ENCODE peak calls at places on chromosomes 13 and 19, in five cellular contexts. R is PC-3, J is small intestine, D is tibial nerve, T is IMR-90. Q is an unnamed sample. For H3K9me3, the result is how much of the 10 kb centered on the place peaks cover.

GRCh38 chr19:12364391-12365093 is 941 bp downstream of the ZNF442 start:
- DNase-seq in R (no peak), J (no peak), D (no peak), T (peak), Q (peak)

GRCh38 chr19:50462970-50463369 is 13.3 kb upstream of the EMC10 start:
- DNase-seq in R (no peak), J (no peak), D (no peak), T (no peak), Q (no peak)

GRCh38 chr13:85313761-85314503 is 485.3 kb downstream of the SLITRK6 start:
- DNase-seq in R (peak), J (no peak), D (no peak), T (peak), Q (no peak)

GRCh38 chr19:6354098-6354674 is 7.1 kb upstream of the CLPP start:
- DNase-seq in R (peak), J (no peak), D (no peak), T (no peak), Q (no peak)

GRCh38 chr13:91668844-91669495 is 270.5 kb downstream of the GPC5 start:
- DNase-seq in R (no peak), J (peak), D (no peak), T (no peak), Q (no peak)

GRCh38 chr13:45162194-45162593 is 38.7 kb downstream of the KCTD4 start:
- DNase-seq in R (peak), J (no peak), D (no peak), T (peak), Q (no peak)

GRCh38 chr13:113433391-113433916 is 19.8 kb downstream of the ADPRHL1 start:
- DNase-seq in R (no peak), J (no peak), D (no peak), T (no peak), Q (no peak)

GRCh38 chr13:60463787-60464186 is 66.8 kb downstream of the TDRD3 start:
- DNase-seq in R (peak), J (peak), D (no peak), T (no peak), Q (no peak)

GRCh38 chr13:27619711-27620376 is 485 bp downstream of the LNX2 start:
- DNase-seq in R (peak), J (no peak), D (peak), T (peak), Q (no peak)

GRCh38 chr13:70310720-70311119 is 202.5 kb upstream of the KLHL1 start:
- DNase-seq in R (peak), J (peak), D (no peak), T (no peak), Q (no peak)

GRCh38 chr13:23175920-23176319 is 4.9 kb upstream of the SGCG start:
- DNase-seq in R (peak), J (no peak), D (no peak), T (peak), Q (no peak)

GRCh38 chr19:45973564-45974338 is at the start of gene NOVA2:
- DNase-seq in R (peak), J (no peak), D (no peak), T (peak), Q (peak)

GRCh38 chr19:4391701-4392543 is 8.4 kb downstream of the SH3GL1 start:
- DNase-seq in R (no peak), J (peak), D (no peak), T (peak), Q (no peak)

GRCh38 chr13:22482496-22483000 is 698.2 kb upstream of the SGCG start:
- DNase-seq in R (no peak), J (no peak), D (no peak), T (no peak), Q (no peak)

GRCh38 chr13:39527961-39528720 is 74.9 kb downstream of the LHFPL6 start:
- DNase-seq in R (peak), J (no peak), D (no peak), T (peak), Q (peak)

GRCh38 chr19:43464089-43464775 is 1.2 kb downstream of the LYPD3 start:
- DNase-seq in R (no peak), J (no peak), D (peak), T (no peak), Q (peak)

GRCh38 chr19:1016647-1017114 is 4.2 kb downstream of the TMEM259 start:
- DNase-seq in R (peak), J (peak), D (no peak), T (peak), Q (no peak)

GRCh38 chr19:10501971-10502523 is 1.1 kb downstream of the KEAP1 start:
- DNase-seq in R (peak), J (peak), D (peak), T (peak), Q (peak)

GRCh38 chr13:42549555-42549941 is 24.4 kb upstream of the TNFSF11 start:
- DNase-seq in R (no peak), J (no peak), D (no peak), T (no peak), Q (no peak)

GRCh38 chr19:29612801-29613595 is 6.9 kb downstream of the POP4 start:
- DNase-seq in R (no peak), J (no peak), D (no peak), T (no peak), Q (peak)

GRCh38 chr19:45340232-45340898 is at the start of gene KLC3:
- DNase-seq in R (peak), J (peak), D (no peak), T (no peak), Q (no peak)

GRCh38 chr19:38596057-38596981 is 21.4 kb downstream of the MAP4K1 start:
- DNase-seq in R (peak), J (peak), D (no peak), T (no peak), Q (no peak)

GRCh38 chr19:20472854-20473253 is 92.7 kb downstream of the ZNF737 start:
- DNase-seq in R (no peak), J (no peak), D (no peak), T (no peak), Q (no peak)

GRCh38 chr19:42150353-42150752 is 18.1 kb upstream of the POU2F2 start:
- DNase-seq in R (no peak), J (no peak), D (no peak), T (no peak), Q (no peak)

GRCh38 chr19:48509467-48510194 is 2.0 kb downstream of the LMTK3 start:
- DNase-seq in R (no peak), J (no peak), D (no peak), T (no peak), Q (no peak)

DNA sequence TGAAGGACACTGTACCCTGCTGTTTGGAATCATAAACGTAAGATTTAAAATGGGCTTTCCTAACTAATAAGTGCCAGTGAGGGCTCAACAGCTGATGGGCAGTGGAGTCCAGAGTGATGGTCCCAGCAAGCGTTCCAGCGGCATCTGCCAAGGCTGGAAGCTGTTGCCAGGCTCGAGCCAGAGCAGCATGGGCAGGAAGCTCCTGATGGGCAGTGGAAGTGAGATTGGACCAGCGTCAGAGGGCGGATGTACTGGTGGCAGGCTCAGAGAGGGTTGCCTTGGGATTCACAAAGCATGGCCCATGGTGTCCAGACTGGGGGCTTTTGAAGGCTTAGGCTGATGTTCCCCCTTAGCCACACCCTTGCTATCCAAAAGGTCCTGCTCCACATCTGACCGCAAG is 30.2 kb downstream of the COL4A2 start:
- DNase-seq in R (no peak), J (no peak), D (no peak), T (no peak), Q (peak)
- H3K4me3 ChIP-seq in R (no peak), J (no peak), D (no peak), T (no peak), Q (no peak)

DNA sequence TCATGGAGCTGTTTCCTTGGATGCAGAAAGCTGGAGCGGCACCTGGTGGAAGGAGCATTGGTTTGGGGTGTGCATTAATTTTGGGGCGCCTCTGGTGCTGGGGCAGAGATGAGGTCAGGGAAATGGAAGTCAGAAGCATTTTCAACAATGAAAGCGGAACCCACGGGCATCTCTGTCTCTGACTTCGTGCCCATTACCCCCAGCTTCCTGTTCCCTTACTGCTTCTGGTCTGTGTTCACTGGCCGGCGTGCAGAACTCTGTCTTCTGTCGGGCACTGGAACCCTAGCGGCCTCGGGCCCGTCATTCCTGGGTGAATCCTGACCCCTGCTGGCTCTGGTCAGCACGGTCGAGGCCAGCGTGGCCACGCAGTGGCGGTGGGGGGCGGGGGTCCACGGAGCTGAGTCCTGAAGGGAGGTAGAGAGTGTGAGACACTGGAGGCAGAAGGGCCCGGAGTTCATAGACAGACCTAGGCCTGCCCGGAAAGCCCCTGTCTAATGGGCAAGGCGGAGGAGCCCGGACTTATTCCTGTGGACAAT is 7.9 kb upstream of the LINGO3 start:
- DNase-seq in R (peak), J (peak), D (peak), T (peak), Q (peak)
- H3K27ac ChIP-seq in R (no peak), J (no peak), D (no peak), T (no peak), Q (no peak)

GRCh38 chr13:67651908-67652307 is 421.8 kb upstream of the PCDH9 start:
- DNase-seq in R (no peak), J (no peak), D (no peak), T (no peak), Q (no peak)
- H3K9me3 ChIP-seq in R (under half), J (under half), D (under half), T (under half), Q (under half)

GRCh38 chr13:25141042-25141441 is 31.0 kb downstream of the AMER2 start:
- DNase-seq in R (no peak), J (no peak), D (no peak), T (no peak), Q (no peak)
- H3K4me3 ChIP-seq in R (no peak), J (no peak), D (no peak), T (no peak), Q (no peak)

DNA sequence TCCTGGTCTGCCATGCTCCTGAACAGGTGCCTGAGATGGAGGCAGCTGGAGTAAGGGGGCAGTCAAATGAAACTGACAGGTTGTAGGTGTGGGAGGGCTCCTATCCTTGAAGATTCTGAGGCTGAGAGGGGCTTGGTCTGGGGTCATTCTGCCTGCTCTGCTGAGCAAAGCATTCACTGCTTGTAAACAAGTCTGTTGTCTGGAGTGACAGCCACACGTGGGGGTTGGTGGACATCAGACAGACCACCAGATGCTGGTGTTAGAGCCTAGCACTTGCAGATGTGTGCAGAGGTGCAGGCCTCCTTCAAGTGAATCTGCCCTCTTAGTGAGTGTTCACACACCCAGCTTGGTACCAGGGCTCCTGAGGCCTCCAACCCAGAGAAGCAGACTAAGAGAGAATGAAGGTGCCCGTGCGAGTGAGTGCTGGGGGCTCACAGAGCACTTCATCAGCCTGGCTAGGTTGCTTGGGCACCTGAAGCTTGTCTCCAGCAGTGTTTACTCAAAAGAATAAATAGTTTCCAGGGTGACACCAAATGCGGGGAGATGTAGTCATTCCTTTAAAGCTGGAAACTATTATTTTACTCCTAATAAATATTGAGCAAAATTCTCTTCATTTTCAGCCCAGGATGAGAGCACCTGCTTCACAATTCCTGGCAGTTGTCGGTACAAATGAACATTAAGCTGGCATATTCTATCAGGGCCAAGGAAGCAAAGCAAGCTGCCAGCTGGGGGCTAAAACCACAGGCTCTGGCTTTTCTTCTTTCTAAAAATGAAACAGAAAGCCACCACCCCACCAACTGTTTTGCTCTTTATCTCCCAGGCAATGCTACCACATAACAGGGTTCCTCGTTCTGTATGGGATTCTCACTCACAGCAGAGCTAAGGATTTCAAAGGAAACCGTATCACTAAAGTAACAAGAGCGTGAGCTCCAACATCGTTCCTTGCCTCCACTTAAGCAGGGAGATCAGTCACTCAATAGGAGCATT is 82.3 kb downstream of the RNASEH2B start:
- DNase-seq in R (no peak), J (no peak), D (no peak), T (no peak), Q (no peak)
- H3K27ac ChIP-seq in R (no peak), J (peak), D (no peak), T (no peak), Q (no peak)

GRCh38 chr19:58001895-58002369 is 688 bp downstream of the ZNF606 start:
- DNase-seq in R (no peak), J (no peak), D (no peak), T (peak), Q (no peak)
- H3K9me3 ChIP-seq in R (half or more), J (under half), D (under half), T (half or more), Q (under half)

DNA sequence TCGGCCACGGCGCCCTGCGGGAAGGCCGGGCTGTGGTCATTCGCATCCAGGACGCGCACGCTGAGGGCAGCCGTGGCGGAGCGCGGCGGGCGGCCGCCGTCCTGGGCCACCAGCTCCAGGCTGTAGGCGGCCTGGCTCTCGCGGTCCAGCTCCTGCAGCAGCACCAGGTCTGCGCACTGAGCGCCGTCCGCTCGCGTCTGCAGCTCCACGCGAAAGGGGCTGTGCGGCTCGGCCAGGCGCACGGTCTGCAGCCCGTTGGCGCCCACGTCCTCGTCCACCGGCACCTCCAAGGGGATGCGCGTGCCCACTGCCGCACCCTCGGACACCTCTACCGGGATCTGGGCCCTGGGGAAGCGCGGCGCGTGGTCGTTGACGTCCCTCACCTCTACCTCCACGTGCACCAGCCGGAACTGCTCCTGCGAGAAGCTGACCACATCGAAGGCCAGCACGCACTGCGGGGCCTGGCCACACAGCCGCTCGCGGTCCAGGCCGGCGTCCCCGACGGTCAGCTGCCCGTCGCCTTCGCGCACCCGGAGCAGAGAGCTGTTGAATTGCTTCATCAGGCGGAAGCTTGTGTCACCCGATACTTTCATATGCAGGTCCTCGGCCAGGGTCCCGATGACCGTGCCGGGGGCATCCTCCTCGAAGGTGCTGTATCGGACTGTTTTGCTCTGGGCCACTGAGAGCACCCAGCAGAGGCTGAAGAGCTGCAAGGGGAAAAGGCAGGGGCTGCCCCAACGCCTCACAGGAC is 583 bp downstream of the PCDH8 start:
- DNase-seq in R (no peak), J (no peak), D (no peak), T (no peak), Q (peak)
- H3K4me3 ChIP-seq in R (no peak), J (no peak), D (no peak), T (no peak), Q (no peak)

GRCh38 chr13:77980592-77980991 is 62.0 kb upstream of the EDNRB start:
- DNase-seq in R (peak), J (no peak), D (no peak), T (peak), Q (no peak)
- H3K27ac ChIP-seq in R (peak), J (no peak), D (no peak), T (no peak), Q (no peak)

Q was measured in aorta.